ENCODE peak calls at places on chromosomes 7 and 10, in ten cellular contexts. One of them, this sample, is unnamed.

GRCh38 chr10:99540339-99540672 is 7.6 kb downstream of the NKX2-3 start:
- DNase-seq in activated CD8-positive, alpha-beta memory T cell treated with anti-CD3 and anti-CD28 coated beads for 4 hours: no peak
- DNase-seq in RWPE1: no peak
- DNase-seq in naive thymus-derived CD8-positive, alpha-beta T cell: no peak
- DNase-seq in tibial artery: no peak
- DNase-seq in H54: no peak
- DNase-seq in cardiac fibroblast: no peak
- DNase-seq in neuronal stem cell: no peak
- DNase-seq in gastrocnemius medialis: no peak
- DNase-seq in kidney tubule cell: no peak
- DNase-seq in this sample: no peak

GRCh38 chr7:132485600-132486594 is 90.4 kb downstream of the PLXNA4 start:
- DNase-seq in activated CD8-positive, alpha-beta memory T cell treated with anti-CD3 and anti-CD28 coated beads for 4 hours: no peak
- DNase-seq in RWPE1: no peak
- DNase-seq in naive thymus-derived CD8-positive, alpha-beta T cell: peak
- DNase-seq in tibial artery: peak
- DNase-seq in H54: no peak
- DNase-seq in cardiac fibroblast: peak
- DNase-seq in neuronal stem cell: no peak
- DNase-seq in gastrocnemius medialis: no peak
- DNase-seq in kidney tubule cell: no peak
- DNase-seq in this sample: no peak

GRCh38 chr10:43045631-43046287 is 31.1 kb upstream of the RET start:
- DNase-seq in activated CD8-positive, alpha-beta memory T cell treated with anti-CD3 and anti-CD28 coated beads for 4 hours: no peak
- DNase-seq in RWPE1: no peak
- DNase-seq in naive thymus-derived CD8-positive, alpha-beta T cell: no peak
- DNase-seq in tibial artery: peak
- DNase-seq in H54: no peak
- DNase-seq in cardiac fibroblast: no peak
- DNase-seq in neuronal stem cell: no peak
- DNase-seq in gastrocnemius medialis: peak
- DNase-seq in kidney tubule cell: no peak
- DNase-seq in this sample: no peak

GRCh38 chr7:98165827-98166667 is 45.2 kb upstream of the BHLHA15 start:
- DNase-seq in activated CD8-positive, alpha-beta memory T cell treated with anti-CD3 and anti-CD28 coated beads for 4 hours: peak
- DNase-seq in RWPE1: no peak
- DNase-seq in naive thymus-derived CD8-positive, alpha-beta T cell: peak
- DNase-seq in tibial artery: no peak
- DNase-seq in H54: peak
- DNase-seq in cardiac fibroblast: peak
- DNase-seq in neuronal stem cell: peak
- DNase-seq in gastrocnemius medialis: no peak
- DNase-seq in kidney tubule cell: peak
- DNase-seq in this sample: peak

GRCh38 chr7:107372298-107372697 is 97.6 kb upstream of the GPR22 start:
- DNase-seq in activated CD8-positive, alpha-beta memory T cell treated with anti-CD3 and anti-CD28 coated beads for 4 hours: no peak
- DNase-seq in RWPE1: no peak
- DNase-seq in naive thymus-derived CD8-positive, alpha-beta T cell: no peak
- DNase-seq in tibial artery: no peak
- DNase-seq in H54: no peak
- DNase-seq in cardiac fibroblast: peak
- DNase-seq in neuronal stem cell: no peak
- DNase-seq in gastrocnemius medialis: no peak
- DNase-seq in kidney tubule cell: no peak
- DNase-seq in this sample: peak

GRCh38 chr7:137878333-137878961 is 31.7 kb upstream of the DGKI start:
- DNase-seq in activated CD8-positive, alpha-beta memory T cell treated with anti-CD3 and anti-CD28 coated beads for 4 hours: no peak
- DNase-seq in RWPE1: no peak
- DNase-seq in naive thymus-derived CD8-positive, alpha-beta T cell: no peak
- DNase-seq in tibial artery: peak
- DNase-seq in H54: no peak
- DNase-seq in cardiac fibroblast: peak
- DNase-seq in neuronal stem cell: no peak
- DNase-seq in gastrocnemius medialis: peak
- DNase-seq in kidney tubule cell: no peak
- DNase-seq in this sample: no peak

GRCh38 chr10:69662173-69662685 is 32.2 kb downstream of the FAM241B start:
- DNase-seq in activated CD8-positive, alpha-beta memory T cell treated with anti-CD3 and anti-CD28 coated beads for 4 hours: no peak
- DNase-seq in RWPE1: no peak
- DNase-seq in naive thymus-derived CD8-positive, alpha-beta T cell: no peak
- DNase-seq in tibial artery: no peak
- DNase-seq in H54: no peak
- DNase-seq in cardiac fibroblast: no peak
- DNase-seq in neuronal stem cell: no peak
- DNase-seq in gastrocnemius medialis: no peak
- DNase-seq in kidney tubule cell: no peak
- DNase-seq in this sample: no peak

GRCh38 chr7:130398751-130399150 is 18.5 kb downstream of the CPA1 start:
- DNase-seq in activated CD8-positive, alpha-beta memory T cell treated with anti-CD3 and anti-CD28 coated beads for 4 hours: no peak
- DNase-seq in RWPE1: no peak
- DNase-seq in naive thymus-derived CD8-positive, alpha-beta T cell: no peak
- DNase-seq in tibial artery: no peak
- DNase-seq in H54: no peak
- DNase-seq in cardiac fibroblast: no peak
- DNase-seq in neuronal stem cell: no peak
- DNase-seq in gastrocnemius medialis: no peak
- DNase-seq in kidney tubule cell: no peak
- DNase-seq in this sample: no peak

GRCh38 chr10:132257271-132257670 is 50.5 kb downstream of the STK32C start:
- DNase-seq in activated CD8-positive, alpha-beta memory T cell treated with anti-CD3 and anti-CD28 coated beads for 4 hours: peak
- DNase-seq in RWPE1: peak
- DNase-seq in naive thymus-derived CD8-positive, alpha-beta T cell: no peak
- DNase-seq in tibial artery: no peak
- DNase-seq in H54: peak
- DNase-seq in cardiac fibroblast: peak
- DNase-seq in neuronal stem cell: no peak
- DNase-seq in gastrocnemius medialis: no peak
- DNase-seq in kidney tubule cell: peak
- DNase-seq in this sample: peak

GRCh38 chr7:27238979-27239779 is 3.4 kb upstream of the EVX1 start:
- DNase-seq in activated CD8-positive, alpha-beta memory T cell treated with anti-CD3 and anti-CD28 coated beads for 4 hours: no peak
- DNase-seq in RWPE1: no peak
- DNase-seq in naive thymus-derived CD8-positive, alpha-beta T cell: no peak
- DNase-seq in tibial artery: peak
- DNase-seq in H54: no peak
- DNase-seq in cardiac fibroblast: no peak
- DNase-seq in neuronal stem cell: no peak
- DNase-seq in gastrocnemius medialis: no peak
- DNase-seq in kidney tubule cell: no peak
- DNase-seq in this sample: no peak

GRCh38 chr7:51028128-51028830 is 245.6 kb upstream of the GRB10 start:
- DNase-seq in activated CD8-positive, alpha-beta memory T cell treated with anti-CD3 and anti-CD28 coated beads for 4 hours: no peak
- DNase-seq in RWPE1: no peak
- DNase-seq in naive thymus-derived CD8-positive, alpha-beta T cell: no peak
- DNase-seq in tibial artery: no peak
- DNase-seq in H54: no peak
- DNase-seq in cardiac fibroblast: no peak
- DNase-seq in neuronal stem cell: no peak
- DNase-seq in gastrocnemius medialis: peak
- DNase-seq in kidney tubule cell: no peak
- DNase-seq in this sample: peak

GRCh38 chr7:24477807-24478655 is 95.2 kb upstream of the PALS2 start:
- DNase-seq in activated CD8-positive, alpha-beta memory T cell treated with anti-CD3 and anti-CD28 coated beads for 4 hours: no peak
- DNase-seq in RWPE1: peak
- DNase-seq in naive thymus-derived CD8-positive, alpha-beta T cell: no peak
- DNase-seq in tibial artery: peak
- DNase-seq in H54: peak
- DNase-seq in cardiac fibroblast: peak
- DNase-seq in neuronal stem cell: peak
- DNase-seq in gastrocnemius medialis: peak
- DNase-seq in kidney tubule cell: peak
- DNase-seq in this sample: peak

GRCh38 chr7:4960363-4960762 is 1.4 kb upstream of the MMD2 start:
- DNase-seq in activated CD8-positive, alpha-beta memory T cell treated with anti-CD3 and anti-CD28 coated beads for 4 hours: no peak
- DNase-seq in RWPE1: no peak
- DNase-seq in naive thymus-derived CD8-positive, alpha-beta T cell: no peak
- DNase-seq in tibial artery: no peak
- DNase-seq in H54: no peak
- DNase-seq in cardiac fibroblast: no peak
- DNase-seq in neuronal stem cell: no peak
- DNase-seq in gastrocnemius medialis: no peak
- DNase-seq in kidney tubule cell: no peak
- DNase-seq in this sample: no peak

GRCh38 chr10:26486304-26486703 is 48.2 kb downstream of the APBB1IP start:
- DNase-seq in activated CD8-positive, alpha-beta memory T cell treated with anti-CD3 and anti-CD28 coated beads for 4 hours: no peak
- DNase-seq in RWPE1: peak
- DNase-seq in naive thymus-derived CD8-positive, alpha-beta T cell: no peak
- DNase-seq in tibial artery: no peak
- DNase-seq in H54: peak
- DNase-seq in cardiac fibroblast: peak
- DNase-seq in neuronal stem cell: no peak
- DNase-seq in gastrocnemius medialis: no peak
- DNase-seq in kidney tubule cell: peak
- DNase-seq in this sample: no peak

GRCh38 chr10:71696635-71697326 is 22.8 kb downstream of the C10orf105 start:
- DNase-seq in activated CD8-positive, alpha-beta memory T cell treated with anti-CD3 and anti-CD28 coated beads for 4 hours: peak
- DNase-seq in RWPE1: peak
- DNase-seq in naive thymus-derived CD8-positive, alpha-beta T cell: peak
- DNase-seq in tibial artery: no peak
- DNase-seq in H54: peak
- DNase-seq in cardiac fibroblast: peak
- DNase-seq in neuronal stem cell: peak
- DNase-seq in gastrocnemius medialis: peak
- DNase-seq in kidney tubule cell: peak
- DNase-seq in this sample: no peak

GRCh38 chr10:6201511-6201975 is 1.2 kb upstream of the PFKFB3 start:
- DNase-seq in activated CD8-positive, alpha-beta memory T cell treated with anti-CD3 and anti-CD28 coated beads for 4 hours: peak
- DNase-seq in RWPE1: peak
- DNase-seq in naive thymus-derived CD8-positive, alpha-beta T cell: peak
- DNase-seq in tibial artery: peak
- DNase-seq in H54: peak
- DNase-seq in cardiac fibroblast: peak
- DNase-seq in neuronal stem cell: peak
- DNase-seq in gastrocnemius medialis: peak
- DNase-seq in kidney tubule cell: peak
- DNase-seq in this sample: peak

GRCh38 chr10:78600740-78601139 is 468.0 kb upstream of the ZMIZ1 start:
- DNase-seq in activated CD8-positive, alpha-beta memory T cell treated with anti-CD3 and anti-CD28 coated beads for 4 hours: no peak
- DNase-seq in RWPE1: no peak
- DNase-seq in naive thymus-derived CD8-positive, alpha-beta T cell: no peak
- DNase-seq in tibial artery: no peak
- DNase-seq in H54: no peak
- DNase-seq in cardiac fibroblast: peak
- DNase-seq in neuronal stem cell: no peak
- DNase-seq in gastrocnemius medialis: no peak
- DNase-seq in kidney tubule cell: no peak
- DNase-seq in this sample: peak

GRCh38 chr7:34776748-34777358 is 118.8 kb downstream of the NPSR1 start:
- DNase-seq in activated CD8-positive, alpha-beta memory T cell treated with anti-CD3 and anti-CD28 coated beads for 4 hours: no peak
- DNase-seq in RWPE1: no peak
- DNase-seq in naive thymus-derived CD8-positive, alpha-beta T cell: no peak
- DNase-seq in tibial artery: no peak
- DNase-seq in H54: no peak
- DNase-seq in cardiac fibroblast: no peak
- DNase-seq in neuronal stem cell: no peak
- DNase-seq in gastrocnemius medialis: no peak
- DNase-seq in kidney tubule cell: no peak
- DNase-seq in this sample: no peak

GRCh38 chr7:50310361-50310760 is 5.8 kb downstream of the IKZF1 start:
- DNase-seq in activated CD8-positive, alpha-beta memory T cell treated with anti-CD3 and anti-CD28 coated beads for 4 hours: no peak
- DNase-seq in RWPE1: no peak
- DNase-seq in naive thymus-derived CD8-positive, alpha-beta T cell: no peak
- DNase-seq in tibial artery: no peak
- DNase-seq in H54: no peak
- DNase-seq in cardiac fibroblast: no peak
- DNase-seq in neuronal stem cell: no peak
- DNase-seq in gastrocnemius medialis: no peak
- DNase-seq in kidney tubule cell: no peak
- DNase-seq in this sample: no peak

GRCh38 chr7:19522486-19522885 is 186.4 kb downstream of the POLR1F start:
- DNase-seq in activated CD8-positive, alpha-beta memory T cell treated with anti-CD3 and anti-CD28 coated beads for 4 hours: no peak
- DNase-seq in RWPE1: peak
- DNase-seq in naive thymus-derived CD8-positive, alpha-beta T cell: no peak
- DNase-seq in tibial artery: no peak
- DNase-seq in H54: peak
- DNase-seq in cardiac fibroblast: peak
- DNase-seq in neuronal stem cell: no peak
- DNase-seq in gastrocnemius medialis: no peak
- DNase-seq in kidney tubule cell: no peak
- DNase-seq in this sample: peak

GRCh38 chr7:139931190-139932007 is 102.3 kb downstream of the TBXAS1 start:
- DNase-seq in activated CD8-positive, alpha-beta memory T cell treated with anti-CD3 and anti-CD28 coated beads for 4 hours: no peak
- DNase-seq in RWPE1: no peak
- DNase-seq in naive thymus-derived CD8-positive, alpha-beta T cell: no peak
- DNase-seq in tibial artery: no peak
- DNase-seq in H54: no peak
- DNase-seq in cardiac fibroblast: no peak
- DNase-seq in neuronal stem cell: no peak
- DNase-seq in gastrocnemius medialis: no peak
- DNase-seq in kidney tubule cell: no peak
- DNase-seq in this sample: no peak

GRCh38 chr7:105618016-105618296 is 36.7 kb upstream of the EFCAB10 start:
- DNase-seq in activated CD8-positive, alpha-beta memory T cell treated with anti-CD3 and anti-CD28 coated beads for 4 hours: no peak
- DNase-seq in RWPE1: no peak
- DNase-seq in naive thymus-derived CD8-positive, alpha-beta T cell: no peak
- DNase-seq in tibial artery: no peak
- DNase-seq in H54: no peak
- DNase-seq in cardiac fibroblast: no peak
- DNase-seq in neuronal stem cell: no peak
- DNase-seq in gastrocnemius medialis: peak
- DNase-seq in kidney tubule cell: no peak
- DNase-seq in this sample: no peak

GRCh38 chr7:151873402-151873965 is 3.4 kb downstream of the PRKAG2 start:
- DNase-seq in activated CD8-positive, alpha-beta memory T cell treated with anti-CD3 and anti-CD28 coated beads for 4 hours: no peak
- DNase-seq in RWPE1: no peak
- DNase-seq in naive thymus-derived CD8-positive, alpha-beta T cell: no peak
- DNase-seq in tibial artery: peak
- DNase-seq in H54: no peak
- DNase-seq in cardiac fibroblast: no peak
- DNase-seq in neuronal stem cell: no peak
- DNase-seq in gastrocnemius medialis: peak
- DNase-seq in kidney tubule cell: no peak
- DNase-seq in this sample: no peak

GRCh38 chr7:50619684-50620083 is 54.5 kb upstream of the DDC start:
- DNase-seq in activated CD8-positive, alpha-beta memory T cell treated with anti-CD3 and anti-CD28 coated beads for 4 hours: no peak
- DNase-seq in RWPE1: no peak
- DNase-seq in naive thymus-derived CD8-positive, alpha-beta T cell: no peak
- DNase-seq in tibial artery: no peak
- DNase-seq in H54: no peak
- DNase-seq in cardiac fibroblast: no peak
- DNase-seq in neuronal stem cell: no peak
- DNase-seq in gastrocnemius medialis: no peak
- DNase-seq in kidney tubule cell: no peak
- DNase-seq in this sample: no peak

GRCh38 chr10:63819753-63820347 is 298.6 kb downstream of the REEP3 start:
- DNase-seq in activated CD8-positive, alpha-beta memory T cell treated with anti-CD3 and anti-CD28 coated beads for 4 hours: no peak
- DNase-seq in RWPE1: peak
- DNase-seq in naive thymus-derived CD8-positive, alpha-beta T cell: no peak
- DNase-seq in tibial artery: peak
- DNase-seq in H54: peak
- DNase-seq in cardiac fibroblast: peak
- DNase-seq in neuronal stem cell: peak
- DNase-seq in gastrocnemius medialis: peak
- DNase-seq in kidney tubule cell: peak
- DNase-seq in this sample: peak

GRCh38 chr7:51351661-51352060 is 35.1 kb upstream of the COBL start:
- DNase-seq in activated CD8-positive, alpha-beta memory T cell treated with anti-CD3 and anti-CD28 coated beads for 4 hours: no peak
- DNase-seq in RWPE1: no peak
- DNase-seq in naive thymus-derived CD8-positive, alpha-beta T cell: no peak
- DNase-seq in tibial artery: no peak
- DNase-seq in H54: no peak
- DNase-seq in cardiac fibroblast: no peak
- DNase-seq in neuronal stem cell: no peak
- DNase-seq in gastrocnemius medialis: no peak
- DNase-seq in kidney tubule cell: no peak
- DNase-seq in this sample: peak

GRCh38 chr7:82067628-82068264 is 297.9 kb upstream of the HGF start:
- DNase-seq in activated CD8-positive, alpha-beta memory T cell treated with anti-CD3 and anti-CD28 coated beads for 4 hours: no peak
- DNase-seq in RWPE1: no peak
- DNase-seq in naive thymus-derived CD8-positive, alpha-beta T cell: no peak
- DNase-seq in tibial artery: no peak
- DNase-seq in H54: no peak
- DNase-seq in cardiac fibroblast: no peak
- DNase-seq in neuronal stem cell: no peak
- DNase-seq in gastrocnemius medialis: no peak
- DNase-seq in kidney tubule cell: no peak
- DNase-seq in this sample: no peak

GRCh38 chr10:110209926-110210662 is 2.7 kb downstream of the MXI1 start:
- DNase-seq in activated CD8-positive, alpha-beta memory T cell treated with anti-CD3 and anti-CD28 coated beads for 4 hours: no peak
- DNase-seq in RWPE1: peak
- DNase-seq in naive thymus-derived CD8-positive, alpha-beta T cell: no peak
- DNase-seq in tibial artery: peak
- DNase-seq in H54: no peak
- DNase-seq in cardiac fibroblast: peak
- DNase-seq in neuronal stem cell: no peak
- DNase-seq in gastrocnemius medialis: peak
- DNase-seq in kidney tubule cell: peak
- DNase-seq in this sample: peak